ENCODE peak calls at places on chromosome 18, in seven cellular contexts. M, A, I, D, O, B and W are unnamed samples.

GRCh38 chr18:34548973-34549294 is 161.2 kb upstream of the DTNA start:
- DNase-seq in M (no peak), B (no peak), O (no peak), D (no peak), I (no peak), A (no peak), W (no peak)

GRCh38 chr18:49279041-49279440 is 181.4 kb downstream of the DYM start:
- DNase-seq in B (no peak), A (peak), O (no peak), M (no peak), I (no peak), D (no peak), W (no peak)

GRCh38 chr18:79493211-79493800 is 97.6 kb downstream of the NFATC1 start:
- DNase-seq in I (peak), M (no peak), A (no peak), O (no peak), D (peak), B (peak), W (no peak)

GRCh38 chr18:21262979-21263378 is 20.9 kb downstream of the GREB1L start:
- DNase-seq in O (no peak), A (peak), B (no peak), D (no peak), M (no peak), I (no peak), W (no peak)

GRCh38 chr18:68564961-68565360 is 149.9 kb downstream of the TMX3 start:
- DNase-seq in I (no peak), M (no peak), D (no peak), B (no peak), A (no peak), O (no peak), W (no peak)

GRCh38 chr18:44411277-44411900 is 269.3 kb upstream of the SETBP1 start:
- DNase-seq in M (no peak), D (no peak), I (no peak), A (peak), B (no peak), O (no peak), W (no peak)

GRCh38 chr18:64806232-64806631 is 657.3 kb upstream of the LINC00305 start:
- DNase-seq in A (no peak), I (no peak), M (no peak), O (no peak), B (no peak), D (no peak), W (peak)

GRCh38 chr18:41761329-41762028 is 193.6 kb upstream of the PIK3C3 start:
- DNase-seq in I (no peak), O (no peak), B (no peak), D (no peak), M (peak), A (peak), W (peak)

GRCh38 chr18:50135903-50136302 is 59.0 kb downstream of the MYO5B start:
- DNase-seq in O (no peak), A (no peak), I (no peak), B (no peak), D (no peak), M (no peak), W (no peak)

GRCh38 chr18:22194151-22194598 is 24.8 kb downstream of the GATA6 start:
- DNase-seq in A (no peak), D (peak), I (no peak), O (peak), B (peak), M (no peak), W (no peak)

GRCh38 chr18:12003894-12004293 is 22.6 kb downstream of the IMPA2 start:
- DNase-seq in A (no peak), M (no peak), B (no peak), I (no peak), D (no peak), O (no peak), W (no peak)

GRCh38 chr18:400466-400865 is 100.0 kb downstream of the COLEC12 start:
- DNase-seq in O (no peak), I (no peak), B (peak), D (no peak), A (no peak), M (peak), W (no peak)

GRCh38 chr18:13435596-13436333 is 217.2 kb downstream of the LDLRAD4 start:
- DNase-seq in D (no peak), O (no peak), I (no peak), M (peak), B (no peak), A (no peak), W (peak)

GRCh38 chr18:74832999-74833398 is 235.3 kb downstream of the ZNF407 start:
- DNase-seq in A (no peak), I (no peak), D (no peak), O (no peak), M (no peak), B (no peak), W (no peak)

GRCh38 chr18:36808681-36809080 is 20.1 kb downstream of the TPGS2 start:
- DNase-seq in D (no peak), O (no peak), M (no peak), I (no peak), B (no peak), A (no peak), W (no peak)

GRCh38 chr18:69257861-69258458 is 142.7 kb upstream of the DOK6 start:
- DNase-seq in M (peak), O (no peak), B (no peak), D (no peak), I (no peak), A (peak), W (peak)

GRCh38 chr18:77130229-77131099 is 2.1 kb downstream of the MBP start:
- DNase-seq in A (no peak), O (no peak), I (no peak), M (no peak), B (peak), D (no peak), W (no peak)

GRCh38 chr18:22167091-22167470 is 2.3 kb upstream of the GATA6 start:
- DNase-seq in B (no peak), A (no peak), I (peak), D (peak), O (no peak), M (no peak), W (no peak)

GRCh38 chr18:74493689-74494088 is 2.5 kb upstream of the CNDP2 start:
- DNase-seq in D (peak), I (no peak), B (peak), A (peak), O (no peak), M (no peak), W (peak)

GRCh38 chr18:44039826-44040225 is 640.9 kb upstream of the SETBP1 start:
- DNase-seq in M (no peak), O (no peak), A (peak), D (no peak), B (no peak), I (no peak), W (peak)

GRCh38 chr18:66513996-66514395 is 89.9 kb downstream of the CDH19 start:
- DNase-seq in A (peak), I (no peak), M (no peak), B (no peak), D (no peak), O (no peak), W (peak)

GRCh38 chr18:183769-184168 is 25.4 kb downstream of the USP14 start:
- DNase-seq in D (no peak), M (no peak), I (no peak), O (no peak), A (no peak), B (no peak), W (no peak)

GRCh38 chr18:77321823-77322805 is 72.5 kb downstream of the GALR1 start:
- DNase-seq in O (no peak), I (no peak), M (no peak), B (peak), A (no peak), D (peak), W (no peak)

GRCh38 chr18:57353940-57354461 is 1.6 kb downstream of the ST8SIA3 start:
- DNase-seq in B (no peak), M (no peak), O (peak), A (peak), D (peak), I (peak), W (no peak)

GRCh38 chr18:44704137-44704791 is 23.6 kb downstream of the SETBP1 start:
- DNase-seq in B (no peak), D (no peak), I (no peak), A (no peak), O (no peak), M (no peak), W (no peak)

GRCh38 chr18:6660334-6660733 is 69.2 kb upstream of the ARHGAP28 start:
- DNase-seq in O (no peak), D (no peak), A (no peak), B (no peak), I (no peak), M (no peak), W (no peak)

GRCh38 chr18:55489034-55489741 is 98.8 kb downstream of the TCF4 start:
- DNase-seq in A (no peak), D (no peak), O (no peak), B (no peak), I (no peak), M (no peak), W (no peak)

GRCh38 chr18:2223394-2223793 is 347.9 kb downstream of the METTL4 start:
- DNase-seq in D (no peak), M (no peak), A (no peak), I (no peak), O (no peak), B (no peak), W (peak)

GRCh38 chr18:68056936-68057335 is 540.4 kb upstream of the DSEL start:
- DNase-seq in O (no peak), M (no peak), D (no peak), I (no peak), B (no peak), A (no peak), W (no peak)

GRCh38 chr18:36296591-36297418 is 708 bp upstream of the FHOD3 start:
- DNase-seq in M (no peak), O (peak), A (peak), B (peak), D (peak), I (peak), W (peak)

GRCh38 chr18:33711514-33711913 is 133.5 kb downstream of the ASXL3 start:
- DNase-seq in O (no peak), B (no peak), I (no peak), A (no peak), M (no peak), D (no peak), W (no peak)

GRCh38 chr18:47775961-47776360 is 154.5 kb downstream of the SMAD2 start:
- DNase-seq in A (peak), D (no peak), I (no peak), O (no peak), M (no peak), B (no peak), W (peak)
- TF ChIP-seq CTCF in A (no peak), D (no peak), I (peak), O (no peak), M (peak), B (no peak), W (peak)

GRCh38 chr18:9474983-9475642 is at the start of gene RALBP1:
- DNase-seq in I (peak), D (peak), O (peak), B (peak), M (peak), A (peak), W (peak)
- TF ChIP-seq CTCF in I (no peak), D (no peak), O (no peak), B (peak), M (no peak), A (no peak), W (peak)

DNA sequence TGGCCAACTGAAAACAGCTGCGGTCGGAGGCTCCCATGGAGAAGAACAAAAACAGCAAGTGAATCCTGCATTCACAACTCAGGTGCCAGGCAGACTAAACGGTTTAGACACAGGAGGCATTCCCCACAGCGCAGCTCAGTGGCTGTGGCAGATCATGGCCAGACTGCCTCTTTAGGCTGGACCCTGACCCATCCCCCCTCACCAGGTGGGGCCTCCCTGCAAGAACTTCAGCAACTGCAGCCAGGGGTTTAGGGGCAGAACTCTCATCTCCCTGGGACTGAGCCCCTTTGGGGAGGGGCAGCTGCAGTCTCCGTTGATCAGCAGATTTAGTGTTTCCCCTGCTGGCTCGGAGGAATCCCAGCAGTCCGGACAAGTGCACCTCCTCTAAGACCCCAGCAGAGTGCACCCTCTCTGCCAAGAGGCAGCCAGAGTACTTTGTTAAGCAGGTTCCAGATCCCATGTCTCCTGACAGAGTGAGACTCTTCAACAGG is 346.7 kb downstream of the SS18 start:
- DNase-seq in O (no peak), A (no peak), B (no peak), D (no peak), I (no peak), M (no peak), W (no peak)
- TF ChIP-seq CTCF in O (no peak), A (no peak), B (no peak), D (no peak), I (no peak), M (no peak), W (peak)

DNA sequence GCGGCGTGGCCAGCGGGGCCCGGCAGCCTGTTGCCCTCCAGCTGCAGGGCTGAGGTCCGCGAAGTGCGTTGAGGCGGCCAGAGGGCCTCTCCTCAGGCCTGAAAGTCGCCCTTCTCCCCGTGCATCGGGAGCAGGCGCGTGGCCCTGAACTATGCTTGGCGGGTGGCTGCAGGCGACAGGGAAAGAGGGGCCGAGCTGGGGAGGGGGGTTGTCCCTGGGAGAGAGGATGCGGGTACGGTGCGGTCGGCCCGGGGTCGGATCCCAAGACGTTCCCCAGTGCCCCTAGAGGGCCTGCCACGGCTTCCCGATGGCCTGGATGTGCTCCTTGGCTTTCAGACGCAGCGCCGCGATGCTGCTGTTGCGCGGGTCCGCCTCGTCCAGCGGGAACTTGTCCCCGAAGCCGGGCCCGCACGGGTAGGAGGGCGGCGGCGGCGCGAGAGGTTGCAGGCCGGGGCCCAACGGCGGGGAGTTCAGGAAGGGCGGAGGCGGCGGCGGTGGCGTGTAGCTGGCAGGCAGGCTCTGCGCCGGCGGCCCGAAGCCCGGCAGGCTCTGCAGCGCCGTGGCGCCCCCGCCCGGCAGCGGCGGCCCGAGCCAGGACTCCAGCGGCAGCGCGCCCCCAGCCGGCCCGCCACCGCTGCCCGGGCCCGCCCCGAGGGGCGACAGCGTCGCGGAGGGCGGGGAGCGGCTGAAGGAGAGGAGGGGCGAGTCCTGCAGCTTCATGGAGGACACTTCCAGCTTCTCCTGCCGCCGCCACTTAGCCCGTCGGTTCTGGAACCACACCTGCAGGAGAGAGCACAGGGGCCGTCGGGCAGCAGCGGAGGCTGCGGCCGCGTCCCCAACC is 4.3 kb downstream of the RAX start:
- DNase-seq in M (no peak), A (no peak), O (peak), B (no peak), D (peak), I (peak), W (peak)
- TF ChIP-seq CTCF in M (no peak), A (no peak), O (peak), B (no peak), D (no peak), I (peak), W (peak)

DNA sequence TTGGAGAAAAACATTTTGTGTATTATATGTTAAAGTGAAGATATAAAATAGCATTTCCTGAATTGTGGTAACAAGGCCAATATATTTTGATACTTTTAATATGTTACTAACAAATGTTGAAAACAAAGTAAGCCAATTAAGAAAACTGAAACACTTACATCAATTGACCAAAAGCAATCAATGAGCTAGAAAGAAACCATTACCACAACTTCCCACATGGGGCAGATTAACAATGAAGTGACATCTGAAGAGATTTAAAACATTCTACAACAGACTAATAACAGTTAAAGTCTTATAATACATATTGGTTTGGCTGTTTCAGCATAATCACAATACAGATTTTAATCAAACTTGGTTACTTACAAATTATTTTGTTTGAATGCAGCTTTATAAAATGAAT is 282.4 kb upstream of the NETO1 start:
- DNase-seq in I (no peak), B (no peak), A (peak), M (no peak), D (no peak), O (no peak), W (peak)
- TF ChIP-seq CTCF in I (no peak), B (no peak), A (no peak), M (no peak), D (no peak), O (peak), W (peak)

DNA sequence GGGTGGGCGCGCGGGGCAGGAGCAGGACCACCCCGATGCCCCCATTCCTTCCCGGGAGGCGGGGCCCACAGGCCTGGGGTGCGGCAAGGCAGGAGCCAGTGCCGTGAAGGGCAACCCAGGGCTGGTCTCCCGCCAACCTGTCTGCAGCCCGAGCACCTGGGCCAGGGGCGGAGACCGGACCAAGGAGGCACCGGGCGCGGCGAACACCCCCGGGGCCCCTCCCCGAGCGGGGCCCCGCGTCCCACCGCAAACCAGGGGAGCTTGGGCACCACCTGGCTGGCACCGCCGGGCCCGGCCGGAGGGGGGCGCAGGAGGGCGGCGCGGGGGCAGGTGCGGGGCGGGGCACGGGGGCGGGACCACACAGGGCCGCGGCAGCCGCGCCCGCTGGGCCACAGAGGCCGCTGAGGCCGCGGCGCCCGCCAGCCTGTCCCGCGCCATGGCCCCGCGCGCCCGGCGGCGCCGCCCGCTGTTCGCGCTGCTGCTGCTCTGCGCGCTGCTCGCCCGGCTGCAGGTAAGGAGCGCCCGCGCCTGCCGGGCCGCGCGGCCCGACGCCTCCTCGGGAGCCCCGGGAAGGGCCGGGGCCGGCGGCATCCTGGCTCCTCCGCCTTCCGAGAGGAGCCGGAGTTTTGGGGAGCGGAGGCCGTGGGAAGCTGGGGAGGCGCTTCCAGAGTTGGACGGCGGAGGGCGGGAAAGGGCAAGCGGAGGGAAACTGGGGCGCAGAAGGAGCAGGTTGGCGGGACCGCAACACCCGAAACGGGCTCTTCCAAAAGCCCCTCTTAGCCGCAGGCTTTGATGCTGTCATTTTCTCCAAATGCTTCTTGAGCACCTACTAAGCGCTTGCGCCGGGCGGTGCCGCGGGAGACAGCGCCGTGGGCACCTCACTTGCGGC is at the start of gene TNFRSF11A:
- DNase-seq in I (peak), D (peak), A (no peak), B (peak), M (no peak), O (peak), W (peak)
- TF ChIP-seq CTCF in I (peak), D (peak), A (peak), B (peak), M (no peak), O (peak), W (peak)

DNA sequence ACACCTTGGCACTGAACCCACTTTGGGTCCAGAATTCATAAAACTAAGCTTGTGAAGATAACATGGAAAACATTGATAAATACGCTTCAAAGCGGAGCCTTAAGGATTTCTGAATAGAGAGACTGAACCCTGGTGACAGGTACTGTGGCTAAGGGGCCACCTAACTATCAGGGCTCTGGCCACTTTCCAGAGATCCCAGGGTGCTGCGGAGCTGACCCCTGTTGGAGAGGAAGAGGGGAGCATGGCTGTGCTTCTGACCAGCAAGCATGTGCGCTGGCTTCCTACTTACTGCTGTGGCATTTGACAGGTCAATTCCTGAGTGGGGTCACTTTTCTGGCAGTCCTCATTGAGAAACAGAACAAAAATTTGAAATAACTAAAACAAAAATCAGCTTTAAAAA is 228.3 kb downstream of the NAPG start:
- DNase-seq in A (no peak), I (no peak), D (no peak), B (no peak), O (no peak), M (no peak), W (no peak)
- TF ChIP-seq CTCF in A (no peak), I (no peak), D (no peak), B (no peak), O (no peak), M (no peak), W (no peak)